ENCODE peak calls at places on chromosomes 3 and 15, in nine cellular contexts. One of them, this sample, is unnamed.
A peak's percentile ranks its signal among the peaks of the same experiment; 100 is the strongest.

GRCh38 chr15:45268135-45268534 is 16.1 kb downstream of the SLC28A2 start:
- DNase-seq in GM20000: no peak
- DNase-seq in stimulated activated CD4-positive, alpha-beta T cell treated with anti-CD3 and anti-CD28 coated beads, Interleukin-4, amount 100 ng/mL, for 1 hour: no peak
- DNase-seq in mesothelial cell of epicardium: no peak
- DNase-seq in GM04504: no peak
- DNase-seq in activated T-helper 1 cell treated with Interleukin-2 at 50 U/mL for 16 hours: no peak
- DNase-seq in right lobe of liver: peak; percentile 65
- DNase-seq in stimulated activated CD8-positive, alpha-beta memory T cell treated with anti-CD3 and anti-CD28 coated beads, Interleukin-15, amount 100 ng/mL, for 24 hours: no peak
- DNase-seq in ACHN: no peak
- DNase-seq in this sample: no peak

GRCh38 chr3:130310109-130310508 is 35.4 kb upstream of the COL6A5 start:
- DNase-seq in GM20000: no peak
- DNase-seq in stimulated activated CD4-positive, alpha-beta T cell treated with anti-CD3 and anti-CD28 coated beads, Interleukin-4, amount 100 ng/mL, for 1 hour: no peak
- DNase-seq in mesothelial cell of epicardium: no peak
- DNase-seq in GM04504: no peak
- DNase-seq in activated T-helper 1 cell treated with Interleukin-2 at 50 U/mL for 16 hours: no peak
- DNase-seq in right lobe of liver: no peak
- DNase-seq in stimulated activated CD8-positive, alpha-beta memory T cell treated with anti-CD3 and anti-CD28 coated beads, Interleukin-15, amount 100 ng/mL, for 24 hours: no peak
- DNase-seq in ACHN: no peak
- DNase-seq in this sample: no peak

GRCh38 chr15:96243701-96244100 is 86.8 kb upstream of the NR2F2 start:
- DNase-seq in GM20000: no peak
- DNase-seq in stimulated activated CD4-positive, alpha-beta T cell treated with anti-CD3 and anti-CD28 coated beads, Interleukin-4, amount 100 ng/mL, for 1 hour: no peak
- DNase-seq in mesothelial cell of epicardium: no peak
- DNase-seq in GM04504: no peak
- DNase-seq in activated T-helper 1 cell treated with Interleukin-2 at 50 U/mL for 16 hours: no peak
- DNase-seq in right lobe of liver: no peak
- DNase-seq in stimulated activated CD8-positive, alpha-beta memory T cell treated with anti-CD3 and anti-CD28 coated beads, Interleukin-15, amount 100 ng/mL, for 24 hours: no peak
- DNase-seq in ACHN: no peak
- DNase-seq in this sample: no peak

GRCh38 chr3:9030034-9030433 is 66.8 kb upstream of the RAD18 start:
- DNase-seq in GM20000: no peak
- DNase-seq in stimulated activated CD4-positive, alpha-beta T cell treated with anti-CD3 and anti-CD28 coated beads, Interleukin-4, amount 100 ng/mL, for 1 hour: no peak
- DNase-seq in mesothelial cell of epicardium: no peak
- DNase-seq in GM04504: no peak
- DNase-seq in activated T-helper 1 cell treated with Interleukin-2 at 50 U/mL for 16 hours: no peak
- DNase-seq in right lobe of liver: no peak
- DNase-seq in stimulated activated CD8-positive, alpha-beta memory T cell treated with anti-CD3 and anti-CD28 coated beads, Interleukin-15, amount 100 ng/mL, for 24 hours: no peak
- DNase-seq in ACHN: no peak
- DNase-seq in this sample: no peak

GRCh38 chr3:72227536-72228070 is 442.7 kb upstream of the PROK2 start:
- DNase-seq in GM20000: no peak
- DNase-seq in stimulated activated CD4-positive, alpha-beta T cell treated with anti-CD3 and anti-CD28 coated beads, Interleukin-4, amount 100 ng/mL, for 1 hour: no peak
- DNase-seq in mesothelial cell of epicardium: no peak
- DNase-seq in GM04504: no peak
- DNase-seq in activated T-helper 1 cell treated with Interleukin-2 at 50 U/mL for 16 hours: no peak
- DNase-seq in right lobe of liver: no peak
- DNase-seq in stimulated activated CD8-positive, alpha-beta memory T cell treated with anti-CD3 and anti-CD28 coated beads, Interleukin-15, amount 100 ng/mL, for 24 hours: no peak
- DNase-seq in ACHN: no peak
- DNase-seq in this sample: no peak

GRCh38 chr3:46984591-46985459 is 5.4 kb downstream of the NBEAL2 start:
- DNase-seq in GM20000: no peak
- DNase-seq in stimulated activated CD4-positive, alpha-beta T cell treated with anti-CD3 and anti-CD28 coated beads, Interleukin-4, amount 100 ng/mL, for 1 hour: no peak
- DNase-seq in mesothelial cell of epicardium: no peak
- DNase-seq in GM04504: no peak
- DNase-seq in activated T-helper 1 cell treated with Interleukin-2 at 50 U/mL for 16 hours: no peak
- DNase-seq in right lobe of liver: peak; percentile 19
- DNase-seq in stimulated activated CD8-positive, alpha-beta memory T cell treated with anti-CD3 and anti-CD28 coated beads, Interleukin-15, amount 100 ng/mL, for 24 hours: no peak
- DNase-seq in ACHN: no peak
- DNase-seq in this sample: no peak

GRCh38 chr3:56926513-56927282 is 124.9 kb upstream of the ARHGEF3 start:
- DNase-seq in GM20000: no peak
- DNase-seq in stimulated activated CD4-positive, alpha-beta T cell treated with anti-CD3 and anti-CD28 coated beads, Interleukin-4, amount 100 ng/mL, for 1 hour: no peak
- DNase-seq in mesothelial cell of epicardium: no peak
- DNase-seq in GM04504: peak; percentile 20
- DNase-seq in activated T-helper 1 cell treated with Interleukin-2 at 50 U/mL for 16 hours: no peak
- DNase-seq in right lobe of liver: no peak
- DNase-seq in stimulated activated CD8-positive, alpha-beta memory T cell treated with anti-CD3 and anti-CD28 coated beads, Interleukin-15, amount 100 ng/mL, for 24 hours: no peak
- DNase-seq in ACHN: peak; percentile 6
- DNase-seq in this sample: no peak

GRCh38 chr3:45026038-45026437 is at the start of gene CLEC3B:
- DNase-seq in GM20000: no peak
- DNase-seq in stimulated activated CD4-positive, alpha-beta T cell treated with anti-CD3 and anti-CD28 coated beads, Interleukin-4, amount 100 ng/mL, for 1 hour: no peak
- DNase-seq in mesothelial cell of epicardium: no peak
- DNase-seq in GM04504: peak; percentile 58
- DNase-seq in activated T-helper 1 cell treated with Interleukin-2 at 50 U/mL for 16 hours: no peak
- DNase-seq in right lobe of liver: no peak
- DNase-seq in stimulated activated CD8-positive, alpha-beta memory T cell treated with anti-CD3 and anti-CD28 coated beads, Interleukin-15, amount 100 ng/mL, for 24 hours: no peak
- DNase-seq in ACHN: no peak
- DNase-seq in this sample: no peak

GRCh38 chr3:116000315-116000714 is 377.0 kb downstream of the GAP43 start:
- DNase-seq in GM20000: no peak
- DNase-seq in stimulated activated CD4-positive, alpha-beta T cell treated with anti-CD3 and anti-CD28 coated beads, Interleukin-4, amount 100 ng/mL, for 1 hour: no peak
- DNase-seq in mesothelial cell of epicardium: no peak
- DNase-seq in GM04504: peak; percentile 76
- DNase-seq in activated T-helper 1 cell treated with Interleukin-2 at 50 U/mL for 16 hours: no peak
- DNase-seq in right lobe of liver: no peak
- DNase-seq in stimulated activated CD8-positive, alpha-beta memory T cell treated with anti-CD3 and anti-CD28 coated beads, Interleukin-15, amount 100 ng/mL, for 24 hours: no peak
- DNase-seq in ACHN: peak; percentile 90
- DNase-seq in this sample: no peak